ENCODE peak calls at places on chromosomes 16 and 17, in six cellular contexts. V is K562, T is HCT116, S is H1, K is HepG2, J is GM12878. H is an unnamed sample. For H3K36me3, the result is how much of the 10 kb centered on the place peaks cover.

GRCh38 chr17:68482576-68483001 is 25.3 kb upstream of the WIPI1 start:
- DNase-seq in V (no peak), J (no peak), K (peak), T (no peak), S (no peak), H (no peak)

GRCh38 chr17:55285340-55286301 is 20.9 kb downstream of the HLF start:
- DNase-seq in T (no peak), K (peak), S (no peak), V (no peak), J (no peak), H (no peak)

GRCh38 chr17:76545918-76546555 is 6.2 kb downstream of the PRCD start:
- DNase-seq in T (no peak), S (no peak), J (no peak), K (no peak), V (no peak), H (no peak)

GRCh38 chr17:17379197-17379991 is 76.2 kb downstream of the NT5M start:
- DNase-seq in V (no peak), K (peak), J (no peak), S (no peak), T (no peak), H (no peak)

GRCh38 chr16:82741073-82741615 is 114.4 kb downstream of the CDH13 start:
- DNase-seq in J (no peak), K (no peak), T (no peak), V (no peak), S (no peak), H (no peak)

GRCh38 chr16:2686912-2687507 is 4.7 kb downstream of the KCTD5 start:
- DNase-seq in K (no peak), J (peak), T (no peak), S (no peak), V (peak), H (no peak)

GRCh38 chr17:54177606-54178308 is 355.0 kb downstream of the KIF2B start:
- DNase-seq in S (no peak), K (no peak), V (no peak), T (no peak), J (no peak), H (no peak)

GRCh38 chr17:79612468-79613194 is 1.8 kb upstream of the RBFOX3 start:
- DNase-seq in J (no peak), K (peak), T (peak), S (peak), V (peak), H (peak)

GRCh38 chr16:81817296-81817695 is 38.2 kb downstream of the PLCG2 start:
- DNase-seq in S (no peak), J (no peak), T (no peak), K (no peak), V (no peak), H (no peak)

GRCh38 chr16:24302636-24303035 is 46.5 kb downstream of the CACNG3 start:
- DNase-seq in K (no peak), V (no peak), J (no peak), S (no peak), T (no peak), H (no peak)

GRCh38 chr16:49440156-49441065 is 66.8 kb downstream of the C16orf78 start:
- DNase-seq in T (no peak), J (no peak), K (no peak), V (no peak), S (no peak), H (no peak)

GRCh38 chr17:40402668-40403067 is 15.0 kb downstream of the TOP2A start:
- DNase-seq in K (no peak), V (no peak), S (no peak), T (no peak), J (no peak), H (no peak)

GRCh38 chr16:26012376-26012775 is 320.6 kb downstream of the HS3ST4 start:
- DNase-seq in S (no peak), T (no peak), V (no peak), J (no peak), K (no peak), H (no peak)

GRCh38 chr17:49016775-49017463 is 19.7 kb downstream of the IGF2BP1 start:
- DNase-seq in T (peak), V (no peak), J (no peak), S (peak), K (no peak), H (no peak)

GRCh38 chr17:62091804-62092203 is 26.7 kb upstream of the MED13 start:
- DNase-seq in K (no peak), J (no peak), S (no peak), V (no peak), T (no peak), H (no peak)

GRCh38 chr16:24525970-24526559 is 13.3 kb upstream of the RBBP6 start:
- DNase-seq in K (peak), S (peak), T (no peak), J (no peak), V (no peak), H (no peak)

GRCh38 chr16:48860341-48860740 is 250.4 kb upstream of the N4BP1 start:
- DNase-seq in V (no peak), K (no peak), S (no peak), J (no peak), T (no peak), H (no peak)

GRCh38 chr17:80354381-80354780 is 60.6 kb upstream of the ENDOV start:
- DNase-seq in S (no peak), V (no peak), T (no peak), K (no peak), J (no peak), H (no peak)

GRCh38 chr16:1890024-1890700 is 18.2 kb upstream of the MEIOB start:
- DNase-seq in T (no peak), S (no peak), V (no peak), K (no peak), J (no peak), H (no peak)

GRCh38 chr17:82320140-82320840 is 2.9 kb upstream of the CD7 start:
- DNase-seq in V (no peak), S (no peak), K (no peak), T (no peak), J (no peak), H (no peak)

GRCh38 chr17:68394608-68395331 is 62.5 kb downstream of the WIPI1 start:
- DNase-seq in J (no peak), V (no peak), T (no peak), K (no peak), S (peak), H (no peak)

GRCh38 chr17:74467221-74467951 is 952 bp downstream of the CD300A start:
- DNase-seq in J (peak), S (no peak), T (no peak), K (no peak), V (no peak), H (no peak)

GRCh38 chr16:80733366-80733901 is 71.0 kb downstream of the CDYL2 start:
- DNase-seq in T (no peak), J (no peak), V (no peak), S (no peak), K (no peak), H (no peak)

GRCh38 chr17:56786989-56787482 is 46.7 kb downstream of the C17orf67 start:
- DNase-seq in S (no peak), T (peak), K (peak), V (no peak), J (peak), H (no peak)

GRCh38 chr17:20120835-20121234 is 111.7 kb downstream of the SPECC1 start:
- DNase-seq in T (no peak), K (no peak), V (no peak), J (no peak), S (no peak), H (no peak)

GRCh38 chr17:45222994-45223540 is 1.4 kb downstream of the FMNL1 start:
- DNase-seq in T (no peak), V (no peak), S (no peak), K (no peak), J (no peak), H (no peak)

GRCh38 chr17:14211246-14211645 is 25.4 kb downstream of the CDRT15 start:
- DNase-seq in S (no peak), V (no peak), J (no peak), K (no peak), T (no peak), H (no peak)

GRCh38 chr16:4535627-4536108 is 2.9 kb downstream of the CDIP1 start:
- DNase-seq in S (no peak), V (no peak), T (no peak), J (no peak), K (no peak), H (no peak)

DNA sequence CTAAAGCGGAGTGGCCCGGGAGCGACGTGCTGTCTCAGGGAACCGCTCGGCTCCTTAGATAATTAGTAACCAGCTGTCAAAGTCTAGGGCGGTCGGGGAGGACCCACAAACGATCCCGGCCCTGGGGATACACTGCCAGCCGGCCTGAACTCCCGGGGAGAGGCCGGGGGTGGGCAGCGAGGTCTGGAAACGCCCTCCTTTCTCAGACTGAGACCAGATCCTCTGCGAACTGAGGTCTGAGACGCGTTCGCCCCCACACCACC is 1.3 kb downstream of the HNF1B start:
- DNase-seq in V (no peak), S (peak), T (no peak), K (peak), J (no peak), H (no peak)
- H3K9ac ChIP-seq in V (no peak), S (no peak), T (peak), K (peak), J (peak), H (peak)

GRCh38 chr16:30665155-30665829 is 7.1 kb downstream of the FBRS start:
- DNase-seq in S (no peak), V (no peak), J (no peak), T (no peak), K (no peak), H (no peak)
- H3K36me3 ChIP-seq in S (under half), V (half or more), J (under half), T (under half), K (half or more), H (half or more)

GRCh38 chr17:36750316-36750885 is 149.0 kb downstream of the MRM1 start:
- DNase-seq in V (no peak), J (no peak), S (no peak), T (no peak), K (no peak), H (no peak)

GRCh38 chr17:36752096-36752888 is 150.9 kb downstream of the MRM1 start:
- DNase-seq in S (no peak), J (no peak), V (no peak), T (no peak), K (no peak), H (no peak)

GRCh38 chr17:36746654-36747053 is 145.3 kb downstream of the MRM1 start:
- DNase-seq in K (no peak), T (no peak), S (no peak), V (no peak), J (no peak), H (no peak)

GRCh38 chr17:36749493-36749892 is 148.1 kb downstream of the MRM1 start:
- DNase-seq in K (no peak), T (no peak), S (no peak), V (no peak), J (no peak), H (no peak)

DNA sequence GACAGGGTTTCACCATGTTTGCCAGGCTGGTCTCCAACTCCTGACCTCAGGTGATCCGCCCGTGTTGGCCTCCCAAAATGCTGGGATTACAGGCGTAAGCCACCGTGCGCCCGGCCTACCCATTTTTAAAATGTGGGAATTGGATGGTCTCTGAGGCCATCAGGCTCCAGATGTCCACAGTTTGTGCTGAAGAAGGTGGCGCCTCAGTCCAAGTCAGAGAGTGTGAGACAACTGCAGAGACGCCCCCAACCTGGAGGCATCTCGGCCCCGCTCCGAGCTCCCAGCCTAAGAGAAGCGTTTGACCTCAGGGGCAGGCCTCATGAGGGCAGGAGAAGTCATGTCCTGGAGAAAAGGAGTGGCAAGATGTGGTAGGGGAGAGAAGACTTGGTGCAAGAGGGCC is 146.5 kb downstream of the MRM1 start:
- DNase-seq in T (no peak), K (no peak), S (no peak), V (no peak), J (no peak), H (no peak)
- TF ChIP-seq ZNF274 in T (no peak), K (no peak), S (no peak), V (no peak), J (no peak), H (no peak)

DNA sequence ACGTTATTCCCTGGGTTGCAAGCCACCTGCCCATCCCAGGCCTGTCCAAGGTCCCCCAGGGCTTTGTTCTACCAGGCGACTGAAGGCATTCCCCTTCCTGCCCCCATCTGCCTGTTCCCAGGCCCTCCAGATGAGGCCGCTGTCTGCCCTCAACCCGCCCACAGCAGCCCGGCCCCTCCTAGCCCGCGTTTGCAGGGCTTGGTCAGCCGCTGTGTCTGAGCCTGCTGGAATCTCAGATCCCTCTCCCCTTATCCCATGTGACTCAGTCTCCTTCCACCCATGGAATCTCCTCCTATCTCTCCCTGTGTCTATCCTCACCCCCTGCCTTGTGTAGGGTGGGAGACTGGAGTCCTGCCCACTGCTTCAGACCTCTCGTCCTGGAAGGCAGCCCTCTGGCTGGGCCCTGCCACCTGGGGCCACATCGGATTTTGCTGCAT is 186.0 kb upstream of the TNRC6C start:
- DNase-seq in T (peak), K (peak), J (no peak), S (peak), V (peak), H (peak)
- H3K9ac ChIP-seq in T (no peak), K (no peak), J (no peak), S (no peak), V (no peak), H (peak)

GRCh38 chr16:10169031-10169430 is 13.2 kb downstream of the GRIN2A start:
- DNase-seq in J (no peak), V (no peak), T (no peak), S (no peak), K (no peak), H (no peak)
- H3K36me3 ChIP-seq in J (under half), V (under half), T (under half), S (under half), K (under half), H (under half)